ENCODE peak calls at places on chromosome 15, in nine cellular contexts. X, N, C, W, B, Y, Q, Z and K are unnamed samples.

GRCh38 chr15:51799174-51799907 is 30.1 kb upstream of the TMOD3 start:
- DNase-seq in X (no peak), N (no peak), C (no peak), W (no peak), B (no peak), Y (no peak), Q (no peak), Z (no peak), K (no peak)

GRCh38 chr15:66587020-66587419 is 21.2 kb upstream of the LCTL start:
- DNase-seq in X (no peak), N (no peak), C (no peak), W (no peak), B (no peak), Y (no peak), Q (no peak), Z (no peak), K (no peak)

GRCh38 chr15:77568960-77569646 is 63.6 kb downstream of the LINGO1 start:
- DNase-seq in X (no peak), N (no peak), C (no peak), W (peak), B (no peak), Y (no peak), Q (peak), Z (no peak), K (peak)

GRCh38 chr15:91261345-91261744 is 161.3 kb downstream of the SV2B start:
- DNase-seq in X (no peak), N (no peak), C (no peak), W (no peak), B (no peak), Y (no peak), Q (no peak), Z (no peak), K (no peak)

GRCh38 chr15:55991841-55992768 is 1.3 kb downstream of the NEDD4 start:
- DNase-seq in X (no peak), N (no peak), C (no peak), W (no peak), B (no peak), Y (no peak), Q (no peak), Z (no peak), K (peak)

GRCh38 chr15:75367913-75368688 is at the start of gene MAN2C1:
- DNase-seq in X (peak), N (peak), C (peak), W (peak), B (peak), Y (peak), Q (peak), Z (peak), K (peak)

GRCh38 chr15:62051166-62051565 is 9.1 kb downstream of the VPS13C start:
- DNase-seq in X (no peak), N (no peak), C (no peak), W (no peak), B (no peak), Y (no peak), Q (no peak), Z (no peak), K (no peak)

GRCh38 chr15:51382787-51383186 is 41.3 kb downstream of the GLDN start:
- DNase-seq in X (peak), N (no peak), C (no peak), W (peak), B (no peak), Y (peak), Q (peak), Z (peak), K (peak)

GRCh38 chr15:63539517-63539916 is 35.1 kb downstream of the USP3 start:
- DNase-seq in X (no peak), N (no peak), C (no peak), W (no peak), B (peak), Y (peak), Q (no peak), Z (no peak), K (no peak)

GRCh38 chr15:46127361-46127874 is 492.6 kb downstream of the SQOR start:
- DNase-seq in X (no peak), N (no peak), C (no peak), W (no peak), B (no peak), Y (no peak), Q (no peak), Z (peak), K (peak)

GRCh38 chr15:41893422-41894250 is at the start of gene SPTBN5:
- DNase-seq in X (no peak), N (no peak), C (no peak), W (no peak), B (no peak), Y (no peak), Q (no peak), Z (no peak), K (no peak)

GRCh38 chr15:62653122-62653521 is 389.4 kb upstream of the TPM1 start:
- DNase-seq in X (no peak), N (no peak), C (no peak), W (no peak), B (no peak), Y (no peak), Q (no peak), Z (no peak), K (no peak)

GRCh38 chr15:92807971-92808571 is 92.1 kb upstream of the CHD2 start:
- DNase-seq in X (peak), N (peak), C (peak), W (no peak), B (no peak), Y (no peak), Q (no peak), Z (no peak), K (no peak)

GRCh38 chr15:72170691-72171090 is 26.9 kb downstream of the GRAMD2A start:
- DNase-seq in X (no peak), N (no peak), C (no peak), W (no peak), B (no peak), Y (no peak), Q (no peak), Z (no peak), K (no peak)

GRCh38 chr15:59879506-59879905 is 124.6 kb upstream of the FOXB1 start:
- DNase-seq in X (no peak), N (no peak), C (no peak), W (peak), B (no peak), Y (no peak), Q (no peak), Z (peak), K (peak)

GRCh38 chr15:88419830-88420229 is 47.4 kb downstream of the MRPL46 start:
- DNase-seq in X (peak), N (no peak), C (no peak), W (no peak), B (no peak), Y (no peak), Q (no peak), Z (no peak), K (no peak)